ENCODE peak calls at places on chromosomes 3 and 15, in five cellular contexts. V is AG09319; L is AG04450; C is HFFc6; F is CD8-positive, alpha-beta T cell. S is an unnamed sample.

GRCh38 chr15:76336254-76337046 is at the start of gene ISL2:
- DNase-seq in V (peak; percentile 37), L (peak; percentile 92), C (peak; percentile 95), F (peak; percentile 41), S (no peak)

GRCh38 chr3:128297401-128298138 is 144.3 kb downstream of the EEFSEC start:
- DNase-seq in V (no peak), L (no peak), C (peak; percentile 77), F (peak; percentile 8), S (peak; percentile 16)

GRCh38 chr3:70832035-70832795 is 519.8 kb upstream of the MDFIC2 start:
- DNase-seq in V (peak; percentile 52), L (peak; percentile 59), C (peak; percentile 82), F (no peak), S (peak; percentile 97)

GRCh38 chr3:116059421-116060096 is 385.7 kb downstream of the LSAMP start:
- DNase-seq in V (no peak), L (peak; percentile 49), C (peak; percentile 75), F (no peak), S (peak; percentile 66)

GRCh38 chr3:86958534-86958933 is 32.4 kb downstream of the VGLL3 start:
- DNase-seq in V (peak; percentile 87), L (peak; percentile 80), C (peak; percentile 83), F (no peak), S (peak; percentile 67)

GRCh38 chr3:32855350-32855953 is 37.7 kb downstream of the TRIM71 start:
- DNase-seq in V (no peak), L (no peak), C (no peak), F (no peak), S (no peak)

GRCh38 chr15:31352283-31352880 is 25.7 kb downstream of the KLF13 start:
- DNase-seq in V (no peak), L (no peak), C (no peak), F (no peak), S (no peak)

GRCh38 chr3:50324351-50325144 is 2.0 kb upstream of the HYAL2 start:
- DNase-seq in V (no peak), L (peak; percentile 42), C (peak; percentile 46), F (peak; percentile 65), S (no peak)

GRCh38 chr15:80556694-80557367 is 138.3 kb upstream of the ABHD17C start:
- DNase-seq in V (no peak), L (no peak), C (no peak), F (no peak), S (no peak)

GRCh38 chr3:160129459-160130061 is 95.7 kb upstream of the C3orf80 start:
- DNase-seq in V (peak; percentile 89), L (peak; percentile 80), C (peak; percentile 95), F (no peak), S (peak; percentile 97)

GRCh38 chr15:101397521-101398003 is 91.9 kb downstream of the PCSK6 start:
- DNase-seq in V (no peak), L (no peak), C (no peak), F (no peak), S (no peak)

GRCh38 chr3:162586591-162586990 is 1090.0 kb downstream of the OTOL1 start:
- DNase-seq in V (no peak), L (peak; percentile 18), C (no peak), F (no peak), S (no peak)

GRCh38 chr15:100940785-100941379 is 21.7 kb downstream of the LRRK1 start:
- DNase-seq in V (no peak), L (no peak), C (no peak), F (no peak), S (no peak)

GRCh38 chr3:62226601-62227339 is 146.6 kb downstream of the FEZF2 start:
- DNase-seq in V (no peak), L (no peak), C (no peak), F (no peak), S (no peak)

GRCh38 chr15:49622561-49622960 is 1.7 kb downstream of the DTWD1 start:
- DNase-seq in V (no peak), L (no peak), C (no peak), F (no peak), S (no peak)

GRCh38 chr3:9500108-9501050 is 53.2 kb downstream of the LHFPL4 start:
- DNase-seq in V (peak; percentile 10), L (no peak), C (peak; percentile 62), F (peak; percentile 55), S (no peak)

GRCh38 chr15:88630141-88630721 is 8.6 kb upstream of the ISG20 start:
- DNase-seq in V (no peak), L (no peak), C (no peak), F (no peak), S (no peak)

GRCh38 chr3:52774901-52775864 is 2.2 kb upstream of the ITIH1 start:
- DNase-seq in V (no peak), L (no peak), C (no peak), F (no peak), S (no peak)

GRCh38 chr3:169501777-169502320 is 161.7 kb downstream of the MECOM start:
- DNase-seq in V (no peak), L (no peak), C (no peak), F (no peak), S (no peak)

GRCh38 chr3:64467255-64467944 is 220.4 kb downstream of the ADAMTS9 start:
- DNase-seq in V (no peak), L (no peak), C (no peak), F (no peak), S (no peak)

GRCh38 chr3:39385456-39386098 is 2.4 kb downstream of the SLC25A38 start:
- DNase-seq in V (no peak), L (no peak), C (no peak), F (no peak), S (no peak)

GRCh38 chr3:39381432-39381831 is 1.7 kb upstream of the SLC25A38 start:
- DNase-seq in V (no peak), L (no peak), C (no peak), F (no peak), S (no peak)

GRCh38 chr3:39383913-39384664 is 919 bp downstream of the SLC25A38 start:
- DNase-seq in V (peak; percentile 73), L (peak; percentile 67), C (peak; percentile 88), F (peak; percentile 96), S (peak; percentile 63)

GRCh38 chr3:39384665-39385000 is 1.5 kb downstream of the SLC25A38 start:
- DNase-seq in V (no peak), L (no peak), C (no peak), F (no peak), S (no peak)

DNA sequence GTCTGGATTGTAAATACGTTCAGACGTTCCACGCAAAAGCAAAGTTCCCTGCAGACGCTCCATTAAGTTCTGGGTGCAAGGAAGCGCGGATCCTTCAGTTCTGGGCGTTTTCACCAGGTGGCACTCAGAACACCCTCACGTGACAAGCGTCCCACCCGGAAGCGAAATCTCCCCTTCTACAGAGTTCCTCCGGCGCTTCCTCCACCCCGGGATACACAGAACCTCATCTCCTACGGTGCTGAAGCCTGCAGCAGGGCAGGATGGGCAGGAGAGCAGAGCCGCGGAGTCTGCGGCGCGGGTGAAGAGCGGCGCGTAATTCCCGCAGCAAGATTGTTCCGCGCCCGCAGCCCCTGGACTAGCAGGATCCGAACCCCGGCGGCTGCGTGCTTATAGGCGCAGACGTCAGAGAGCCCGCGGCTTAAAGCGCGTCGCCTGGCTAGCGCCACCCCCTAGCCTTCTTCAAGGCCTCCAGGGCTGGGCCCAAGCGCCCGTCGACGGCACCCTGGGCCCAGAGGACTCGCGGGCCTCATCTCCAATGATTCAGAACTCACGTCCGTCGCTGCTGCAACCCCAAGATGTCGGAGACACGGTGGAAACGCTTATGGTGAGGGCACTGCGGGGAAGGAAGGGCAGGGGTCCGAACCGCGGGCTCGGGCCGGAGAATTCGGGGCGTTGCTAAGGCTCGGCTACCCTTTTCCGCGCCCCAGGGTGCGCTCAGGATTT is at the start of gene SLC25A38:
- DNase-seq in V (no peak), L (peak; percentile 50), C (peak; percentile 78), F (peak; percentile 78), S (peak; percentile 43)
- TF ChIP-seq CTCF in V (peak; percentile 27), L (peak; percentile 38), C (peak; percentile 50), F (peak; percentile 39), S (peak; percentile 1)

GRCh38 chr15:73240864-73241499 is 127.8 kb downstream of the HCN4 start:
- DNase-seq in V (peak; percentile 27), L (peak; percentile 43), C (peak; percentile 37), F (peak; percentile 73), S (no peak)

GRCh38 chr15:73244333-73244732 is 124.4 kb downstream of the HCN4 start:
- DNase-seq in V (no peak), L (no peak), C (no peak), F (no peak), S (no peak)

GRCh38 chr15:73237910-73238309 is 130.8 kb downstream of the HCN4 start:
- DNase-seq in V (no peak), L (no peak), C (no peak), F (no peak), S (no peak)

DNA sequence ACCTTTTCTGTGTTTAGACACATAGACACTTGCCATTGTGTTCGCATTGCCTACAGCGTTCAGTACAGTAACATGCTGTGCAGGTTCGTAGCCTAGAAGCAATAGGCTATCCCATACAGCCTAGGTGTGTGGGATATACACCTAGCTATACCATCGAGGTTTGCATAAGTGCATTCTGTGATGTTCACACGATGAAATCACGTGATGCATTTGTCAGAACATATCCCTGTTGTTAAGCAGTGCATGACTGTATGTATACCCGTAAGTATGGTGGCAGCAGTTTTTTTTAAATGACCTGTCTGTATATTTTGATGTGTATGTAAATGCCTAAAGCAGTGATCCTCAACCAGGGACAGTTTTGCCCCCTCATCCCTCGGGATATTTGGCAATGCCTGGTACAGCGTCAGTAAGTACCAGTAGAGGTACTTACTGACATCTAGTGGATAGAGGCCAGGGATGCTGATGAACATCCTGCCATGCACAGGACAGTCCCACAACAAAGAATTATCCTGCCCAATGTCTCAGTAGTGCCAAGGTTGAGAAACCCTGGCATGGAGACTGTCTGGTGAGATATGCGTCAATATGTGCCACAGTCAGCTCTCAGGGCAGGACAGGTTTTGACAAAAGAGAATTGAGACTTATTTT is 129.1 kb downstream of the HCN4 start:
- DNase-seq in V (no peak), L (no peak), C (no peak), F (no peak), S (no peak)
- TF ChIP-seq CTCF in V (no peak), L (peak; percentile 26), C (peak; percentile 56), F (no peak), S (peak; percentile 27)

GRCh38 chr3:126348308-126348920 is 8.8 kb downstream of the KLF15 start:
- DNase-seq in V (no peak), L (no peak), C (no peak), F (no peak), S (no peak)
- TF ChIP-seq CTCF in V (no peak), L (peak; percentile 21), C (peak; percentile 54), F (no peak), S (no peak)

GRCh38 chr3:194967126-194968117 is 281.7 kb downstream of the FAM43A start:
- DNase-seq in V (no peak), L (no peak), C (no peak), F (no peak), S (no peak)

GRCh38 chr3:194961149-194961548 is 275.5 kb downstream of the FAM43A start:
- DNase-seq in V (no peak), L (no peak), C (no peak), F (no peak), S (no peak)

GRCh38 chr3:194960446-194961032 is 274.9 kb downstream of the FAM43A start:
- DNase-seq in V (no peak), L (no peak), C (no peak), F (no peak), S (no peak)

GRCh38 chr3:194961555-194961954 is 275.9 kb downstream of the FAM43A start:
- DNase-seq in V (no peak), L (no peak), C (no peak), F (no peak), S (no peak)

DNA sequence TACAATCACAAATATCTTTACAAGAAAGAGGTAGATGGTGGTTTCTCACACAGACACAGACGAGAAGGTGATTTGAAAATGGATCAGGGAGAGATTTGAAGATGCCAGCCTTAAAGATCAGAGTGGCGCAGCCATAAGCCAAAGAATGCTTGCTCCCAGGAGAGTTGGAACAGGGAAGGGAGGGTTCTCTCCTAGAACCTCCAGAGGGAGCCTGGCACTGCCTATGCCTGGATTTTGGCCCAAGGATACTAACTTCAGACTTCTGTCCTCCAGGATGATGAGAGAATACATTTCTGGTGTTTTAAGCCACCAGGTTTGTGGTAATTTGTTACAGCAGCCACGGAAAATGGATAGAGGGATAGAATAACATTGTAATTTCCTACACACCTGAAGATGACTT is 279.1 kb downstream of the FAM43A start:
- DNase-seq in V (no peak), L (no peak), C (no peak), F (no peak), S (no peak)
- TF ChIP-seq CTCF in V (no peak), L (no peak), C (peak; percentile 19), F (no peak), S (no peak)